ENCODE peak calls at places on chromosomes 4 and X, in five cellular contexts. Q, S, J, D and X are unnamed samples.

GRCh38 chr4:67549123-67549522 is 3.8 kb upstream of the CENPC start:
- DNase-seq in S (no peak), J (no peak), Q (no peak), D (no peak), X (no peak)

GRCh38 chrX:11363069-11363594 is 69.9 kb downstream of the AMELX start:
- DNase-seq in S (no peak), Q (no peak), J (no peak), D (no peak), X (peak)

GRCh38 chr4:99024481-99025275 is 29.2 kb downstream of the METAP1 start:
- DNase-seq in S (no peak), Q (no peak), D (no peak), J (no peak), X (no peak)

GRCh38 chr4:141338238-141338637 is 117.5 kb downstream of the ZNF330 start:
- DNase-seq in J (no peak), Q (no peak), S (no peak), D (no peak), X (no peak)

GRCh38 chr4:158588285-158588684 is 66.6 kb downstream of the RXFP1 start:
- DNase-seq in S (no peak), Q (no peak), D (no peak), J (no peak), X (no peak)

GRCh38 chr4:130808492-130808891 is 1712.5 kb downstream of the C4orf33 start:
- DNase-seq in D (no peak), J (peak), S (no peak), Q (no peak), X (no peak)

GRCh38 chr4:112765317-112765989 is 128.5 kb downstream of the LARP7 start:
- DNase-seq in Q (no peak), S (no peak), D (peak), J (no peak), X (peak)

GRCh38 chr4:83369825-83370639 is 35.4 kb upstream of the HPSE start:
- DNase-seq in J (no peak), D (no peak), S (no peak), Q (no peak), X (no peak)

GRCh38 chrX:107710617-107711391 is 64.8 kb downstream of the TSC22D3 start:
- DNase-seq in J (peak), D (peak), Q (no peak), S (peak), X (peak)

GRCh38 chr4:41111796-41112195 is 102.5 kb downstream of the APBB2 start:
- DNase-seq in D (no peak), J (no peak), S (no peak), Q (no peak), X (no peak)

GRCh38 chrX:8653956-8654355 is 78.0 kb downstream of the ANOS1 start:
- DNase-seq in J (no peak), Q (no peak), D (no peak), S (no peak), X (no peak)

GRCh38 chr4:158630893-158631292 is 40.8 kb downstream of the C4orf46 start:
- DNase-seq in Q (no peak), J (no peak), S (peak), D (peak), X (no peak)

GRCh38 chr4:6033381-6033780 is 15.2 kb upstream of the C4orf50 start:
- DNase-seq in Q (no peak), D (no peak), J (no peak), S (no peak), X (no peak)

GRCh38 chrX:17769701-17770269 is 32.5 kb downstream of the SCML1 start:
- DNase-seq in Q (no peak), J (no peak), S (no peak), D (no peak), X (no peak)

GRCh38 chr4:88630756-88631155 is 38.5 kb downstream of the HERC3 start:
- DNase-seq in D (peak), S (no peak), Q (no peak), J (no peak), X (no peak)

GRCh38 chr4:87069037-87069742 is 134.4 kb downstream of the AFF1 start:
- DNase-seq in D (no peak), J (no peak), Q (no peak), S (no peak), X (no peak)

GRCh38 chrX:155956649-155957048 is 40.8 kb upstream of the IL9R start:
- DNase-seq in J (no peak), Q (no peak), D (no peak), S (no peak), X (no peak)

GRCh38 chr4:53098681-53099121 is 236.6 kb downstream of the RASL11B start:
- DNase-seq in D (no peak), S (no peak), J (no peak), Q (no peak), X (no peak)